ENCODE peak calls at places on chromosomes 7 and 10, in nine cellular contexts. O is neuronal stem cell, R is endothelial cell of umbilical vein, L is neural progenitor cell, W is HCT116, Q is astrocyte, D is H9, A is A549, K is GM23248. I is an unnamed sample.

GRCh38 chr10:77393821-77394501 is 243.6 kb downstream of the KCNMA1 start:
- DNase-seq in O (no peak), R (no peak), L (no peak), W (no peak), Q (no peak), D (no peak), A (no peak), K (no peak), I (no peak)

GRCh38 chr10:102835007-102835482 is 2.2 kb downstream of the CYP17A1 start:
- DNase-seq in O (peak; percentile 81), R (peak; percentile 80), L (peak; percentile 91), W (peak; percentile 77), Q (peak; percentile 34), D (peak; percentile 86), A (peak; percentile 78), K (peak; percentile 77), I (peak; percentile 36)

GRCh38 chr7:47803846-47804245 is 144.4 kb downstream of the PKD1L1 start:
- DNase-seq in O (no peak), R (no peak), L (no peak), W (no peak), Q (no peak), D (no peak), A (no peak), K (no peak), I (no peak)

GRCh38 chr10:94192974-94193373 is 169.8 kb downstream of the NOC3L start:
- DNase-seq in O (no peak), R (no peak), L (peak; percentile 8), W (no peak), Q (peak; percentile 28), D (no peak), A (no peak), K (no peak), I (no peak)

GRCh38 chr10:44946201-44946600 is 13.4 kb upstream of the RASSF4 start:
- DNase-seq in O (no peak), R (no peak), L (no peak), W (no peak), Q (no peak), D (peak; percentile 5), A (no peak), K (peak; percentile 57), I (no peak)

GRCh38 chr10:75234683-75235374 is 928 bp downstream of the COMTD1 start:
- DNase-seq in O (peak; percentile 52), R (no peak), L (peak; percentile 85), W (no peak), Q (no peak), D (peak; percentile 73), A (no peak), K (peak; percentile 20), I (no peak)

GRCh38 chr10:123530166-123530870 is 135.8 kb upstream of the GPR26 start:
- DNase-seq in O (no peak), R (no peak), L (no peak), W (no peak), Q (no peak), D (no peak), A (no peak), K (no peak), I (no peak)

GRCh38 chr7:111820117-111820516 is 257.8 kb upstream of the IMMP2L start:
- DNase-seq in O (no peak), R (no peak), L (no peak), W (no peak), Q (no peak), D (no peak), A (no peak), K (no peak), I (no peak)

GRCh38 chr7:97015279-97015678 is 9.4 kb downstream of the DLX5 start:
- DNase-seq in O (no peak), R (no peak), L (no peak), W (no peak), Q (no peak), D (no peak), A (no peak), K (no peak), I (no peak)

GRCh38 chr7:97014145-97014544 is 8.8 kb downstream of the DLX6 start:
- DNase-seq in O (peak; percentile 9), R (no peak), L (no peak), W (no peak), Q (no peak), D (no peak), A (no peak), K (no peak), I (no peak)

GRCh38 chr7:97017197-97018125 is 7.2 kb downstream of the DLX5 start:
- DNase-seq in O (peak; percentile 8), R (no peak), L (peak; percentile 50), W (no peak), Q (no peak), D (no peak), A (no peak), K (no peak), I (no peak)

GRCh38 chr7:97016392-97017196 is 8.0 kb downstream of the DLX5 start:
- DNase-seq in O (peak; percentile 66), R (no peak), L (peak; percentile 85), W (no peak), Q (no peak), D (peak; percentile 91), A (peak; percentile 19), K (no peak), I (no peak)

GRCh38 chr7:97015787-97016391 is 8.7 kb downstream of the DLX5 start:
- DNase-seq in O (no peak), R (no peak), L (no peak), W (no peak), Q (no peak), D (no peak), A (no peak), K (no peak), I (no peak)
- H3K4me2 ChIP-seq in O (peak overlapping the region; percentile 87), R (no peak overlapping the region), L (peak overlapping the region; percentile 84), W (no peak overlapping the region), Q (no peak overlapping the region), D (peak overlapping the region; percentile 19), A (peak overlapping the region; percentile 82), K (no peak overlapping the region), I (no peak overlapping the region)

GRCh38 chr7:66860767-66861166 is 60.3 kb upstream of the TMEM248 start:
- DNase-seq in O (no peak), R (no peak), L (no peak), W (no peak), Q (no peak), D (no peak), A (no peak), K (no peak), I (no peak)

GRCh38 chr7:66859339-66859738 is 61.7 kb upstream of the TMEM248 start:
- DNase-seq in O (no peak), R (no peak), L (no peak), W (no peak), Q (no peak), D (no peak), A (no peak), K (no peak), I (no peak)

GRCh38 chr7:66865290-66865864 is 55.6 kb upstream of the TMEM248 start:
- DNase-seq in O (no peak), R (no peak), L (no peak), W (no peak), Q (no peak), D (no peak), A (no peak), K (no peak), I (no peak)

DNA sequence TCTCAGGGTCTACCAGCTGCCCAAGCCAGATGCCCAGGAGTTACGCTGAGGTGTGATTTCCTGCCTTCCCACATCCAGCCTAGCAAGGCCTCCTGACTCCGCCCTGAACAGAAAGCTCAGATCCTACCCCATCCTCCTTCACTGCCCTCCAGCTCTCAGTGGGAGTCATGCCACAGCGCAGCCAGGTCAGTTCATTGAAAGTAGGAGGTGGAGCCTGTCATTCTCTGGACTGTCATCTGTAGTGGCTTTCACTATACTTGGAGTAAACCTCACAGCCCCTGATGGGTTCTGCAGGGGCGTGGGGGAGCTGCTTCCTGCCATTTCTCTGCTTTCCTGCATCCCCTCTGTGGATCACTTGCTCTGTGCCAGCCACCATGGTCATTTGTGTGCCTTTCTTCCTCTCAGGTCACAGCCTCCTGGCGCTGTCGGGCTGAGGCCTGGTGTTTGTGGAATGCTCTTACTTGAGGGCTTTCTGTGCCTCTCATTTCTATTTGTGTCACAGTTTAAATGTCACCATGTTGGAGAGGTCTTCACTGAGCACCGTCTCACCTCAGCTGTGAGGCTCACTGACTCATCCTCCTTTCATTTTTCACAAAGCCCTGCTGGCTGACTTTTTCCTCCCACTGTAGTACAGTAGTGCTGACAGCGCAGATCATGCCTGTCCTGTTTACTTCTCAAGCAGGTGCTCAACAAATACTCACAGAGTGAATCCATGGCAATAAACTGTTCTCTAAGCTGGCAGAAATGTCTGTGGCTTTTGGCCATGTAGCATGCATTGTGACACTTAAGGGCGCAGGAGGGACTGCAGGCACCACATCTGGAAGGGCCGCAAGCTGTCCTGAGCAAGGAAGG is 61.0 kb upstream of the TMEM248 start:
- DNase-seq in O (no peak), R (no peak), L (peak; percentile 15), W (no peak), Q (no peak), D (peak; percentile 46), A (no peak), K (peak; percentile 22), I (no peak)
- H3K27ac ChIP-seq in O (no peak overlapping the region), R (no peak overlapping the region), L (no peak overlapping the region), W (no peak overlapping the region), Q (no peak overlapping the region), D (no peak overlapping the region), A (no peak overlapping the region), K (no peak overlapping the region), I (no peak overlapping the region)

GRCh38 chr7:155762639-155763038 is 49.6 kb downstream of the SHH start:
- DNase-seq in O (no peak), R (no peak), L (no peak), W (no peak), Q (no peak), D (no peak), A (no peak), K (no peak), I (no peak)

GRCh38 chr7:155761162-155761561 is 51.1 kb downstream of the SHH start:
- DNase-seq in O (no peak), R (no peak), L (no peak), W (no peak), Q (no peak), D (no peak), A (no peak), K (no peak), I (no peak)

GRCh38 chr7:155763721-155764431 is 48.4 kb downstream of the SHH start:
- DNase-seq in O (no peak), R (peak; percentile 88), L (no peak), W (no peak), Q (peak; percentile 4), D (no peak), A (no peak), K (no peak), I (no peak)

GRCh38 chr7:155764432-155764798 is 47.8 kb downstream of the SHH start:
- DNase-seq in O (no peak), R (no peak), L (no peak), W (no peak), Q (no peak), D (no peak), A (no peak), K (no peak), I (no peak)

DNA sequence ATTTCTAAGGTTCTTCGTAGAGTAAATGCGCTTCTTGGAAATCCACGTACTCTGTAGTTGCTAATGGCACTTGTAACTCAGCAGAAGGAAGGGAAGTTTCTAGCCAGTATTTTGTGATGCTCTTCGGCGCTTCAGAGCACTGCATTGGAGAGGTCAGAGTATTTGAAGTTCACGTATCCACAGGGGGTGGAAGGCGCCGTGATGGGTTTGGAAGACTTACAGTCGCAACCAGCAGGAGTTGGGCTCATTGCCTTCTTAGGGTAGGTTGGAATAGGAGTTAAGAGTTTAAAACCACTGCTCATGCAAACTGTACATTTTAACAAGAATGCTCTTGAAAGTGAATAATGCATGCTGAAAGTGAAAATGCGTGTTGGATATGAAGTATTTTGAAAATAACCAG is 49.1 kb downstream of the SHH start:
- DNase-seq in O (no peak), R (no peak), L (no peak), W (no peak), Q (no peak), D (no peak), A (no peak), K (no peak), I (no peak)
- H3K4me2 ChIP-seq in O (no peak overlapping the region), R (no peak overlapping the region), L (no peak overlapping the region), W (no peak overlapping the region), Q (no peak overlapping the region), D (no peak overlapping the region), A (no peak overlapping the region), K (no peak overlapping the region), I (no peak overlapping the region)

DNA sequence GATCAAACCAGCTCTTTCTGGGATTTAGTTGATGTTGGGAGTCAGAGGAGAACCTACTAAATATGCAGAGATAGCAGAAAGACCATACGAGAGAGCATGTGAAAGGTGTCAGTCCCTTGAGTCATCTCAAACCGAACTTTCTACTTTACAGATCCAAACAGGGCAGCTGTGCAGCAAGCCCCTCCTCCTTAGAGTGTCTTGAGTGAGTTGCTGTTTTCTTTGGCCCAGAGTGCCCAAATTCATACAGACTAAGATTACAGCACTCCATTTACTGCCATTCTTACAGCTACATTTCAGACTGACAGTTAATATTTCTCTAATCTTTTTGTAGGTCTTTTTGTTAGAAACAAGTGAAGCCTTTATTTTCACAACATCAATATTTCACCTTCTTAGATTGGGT is 53.4 kb downstream of the NRCAM start:
- DNase-seq in O (no peak), R (peak; percentile 63), L (no peak), W (no peak), Q (peak; percentile 43), D (no peak), A (no peak), K (peak; percentile 36), I (no peak)
- H3K27ac ChIP-seq in O (no peak overlapping the region), R (peak overlapping the region; percentile 24), L (no peak overlapping the region), W (no peak overlapping the region), Q (no peak overlapping the region), D (no peak overlapping the region), A (no peak overlapping the region), K (no peak overlapping the region), I (no peak overlapping the region)